ENCODE peak calls at places on chromosomes 16 and 17, in seven cellular contexts. K is naive thymus-derived CD8-positive, alpha-beta T cell; J is HFFc6; D is A549; E is neural progenitor cell; R is activated T-helper 1 cell treated with anti-CD3 and anti-CD28 coated beads, Interleukin-2, amount 50 U/mL, for 16 hours; Z is NCI-H774. S is an unnamed sample.

GRCh38 chr17:43314582-43314981 is 80.8 kb upstream of the RNU2-1 start:
- DNase-seq in K (no peak), J (no peak), D (no peak), E (no peak), R (no peak), Z (no peak), S (no peak)

GRCh38 chr16:53950677-53951076 is 246.7 kb downstream of the FTO start:
- DNase-seq in K (no peak), J (no peak), D (no peak), E (peak), R (no peak), Z (peak), S (no peak)

GRCh38 chr17:6458416-6458950 is 14.2 kb downstream of the PIMREG start:
- DNase-seq in K (no peak), J (no peak), D (no peak), E (no peak), R (no peak), Z (no peak), S (no peak)

GRCh38 chr17:82859431-82860403 is 19.9 kb upstream of the ZNF750 start:
- DNase-seq in K (peak), J (peak), D (peak), E (peak), R (peak), Z (no peak), S (peak)

GRCh38 chr16:67648764-67649407 is 3.9 kb downstream of the CARMIL2 start:
- DNase-seq in K (no peak), J (no peak), D (no peak), E (no peak), R (no peak), Z (no peak), S (no peak)

GRCh38 chr16:87100306-87101058 is 216.7 kb downstream of the C16orf95 start:
- DNase-seq in K (no peak), J (no peak), D (no peak), E (peak), R (no peak), Z (no peak), S (no peak)

GRCh38 chr17:76273923-76274558 is 8.9 kb downstream of the UBALD2 start:
- DNase-seq in K (peak), J (no peak), D (no peak), E (no peak), R (no peak), Z (no peak), S (no peak)

GRCh38 chr17:19331134-19331533 is 31.4 kb downstream of the B9D1 start:
- DNase-seq in K (no peak), J (peak), D (no peak), E (no peak), R (no peak), Z (no peak), S (no peak)

GRCh38 chr16:27191352-27191924 is 11.9 kb upstream of the KDM8 start:
- DNase-seq in K (no peak), J (no peak), D (no peak), E (no peak), R (no peak), Z (no peak), S (no peak)

GRCh38 chr17:83099086-83099540 is 19.7 kb downstream of the METRNL start:
- DNase-seq in K (no peak), J (no peak), D (no peak), E (no peak), R (no peak), Z (no peak), S (no peak)

GRCh38 chr17:19579867-19580565 is 46.4 kb downstream of the SLC47A1 start:
- DNase-seq in K (no peak), J (no peak), D (no peak), E (peak), R (no peak), Z (no peak), S (no peak)

GRCh38 chr17:5783269-5783668 is 199.0 kb upstream of the NLRP1 start:
- DNase-seq in K (no peak), J (no peak), D (no peak), E (no peak), R (no peak), Z (no peak), S (no peak)

GRCh38 chr17:48024149-48025039 is 13.2 kb downstream of the COPZ2 start:
- DNase-seq in K (peak), J (peak), D (peak), E (peak), R (no peak), Z (peak), S (no peak)

GRCh38 chr17:574061-574460 is 140.6 kb downstream of the VPS53 start:
- DNase-seq in K (no peak), J (no peak), D (no peak), E (no peak), R (no peak), Z (no peak), S (peak)

GRCh38 chr17:15512310-15512709 is 44.9 kb upstream of the CDRT4 start:
- DNase-seq in K (no peak), J (no peak), D (no peak), E (no peak), R (no peak), Z (no peak), S (no peak)

GRCh38 chr17:44820631-44821196 is 9.4 kb downstream of the GJC1 start:
- DNase-seq in K (no peak), J (peak), D (peak), E (no peak), R (no peak), Z (peak), S (peak)

GRCh38 chr16:2856061-2856670 is 1.8 kb downstream of the PRSS22 start:
- DNase-seq in K (no peak), J (no peak), D (peak), E (no peak), R (no peak), Z (peak), S (peak)

GRCh38 chr17:42153919-42154491 is 784 bp downstream of the RAB5C start:
- DNase-seq in K (no peak), J (no peak), D (no peak), E (peak), R (no peak), Z (no peak), S (no peak)

GRCh38 chr17:39134878-39135277 is 16.6 kb downstream of the PLXDC1 start:
- DNase-seq in K (no peak), J (peak), D (no peak), E (no peak), R (no peak), Z (no peak), S (no peak)

GRCh38 chr17:3035968-3036280 is 27.5 kb downstream of the OR1D5 start:
- DNase-seq in K (no peak), J (no peak), D (no peak), E (no peak), R (no peak), Z (no peak), S (no peak)

GRCh38 chr17:71801301-71801700 is 319.5 kb upstream of the SOX9 start:
- DNase-seq in K (no peak), J (no peak), D (no peak), E (no peak), R (no peak), Z (no peak), S (no peak)

GRCh38 chr16:77457046-77457445 is 22.2 kb upstream of the ADAMTS18 start:
- DNase-seq in K (no peak), J (no peak), D (no peak), E (no peak), R (no peak), Z (no peak), S (no peak)

GRCh38 chr17:83152745-83153611 is 73.6 kb downstream of the METRNL start:
- DNase-seq in K (no peak), J (no peak), D (no peak), E (no peak), R (no peak), Z (peak), S (no peak)

GRCh38 chr16:30896203-30896889 is at the start of gene CTF1:
- DNase-seq in K (no peak), J (peak), D (no peak), E (peak), R (no peak), Z (peak), S (no peak)

GRCh38 chr17:77958716-77959215 is 263 bp downstream of the TNRC6C start:
- DNase-seq in K (no peak), J (no peak), D (no peak), E (no peak), R (no peak), Z (no peak), S (no peak)

GRCh38 chr17:15185625-15185991 is 79.5 kb downstream of the PMP22 start:
- DNase-seq in K (no peak), J (peak), D (peak), E (no peak), R (no peak), Z (no peak), S (no peak)

GRCh38 chr17:68511671-68512246 is 471 bp upstream of the PRKAR1A start:
- DNase-seq in K (peak), J (peak), D (peak), E (peak), R (peak), Z (peak), S (no peak)

S was measured in NCI-H187.